ENCODE peak calls at places on chromosome 13, in seven cellular contexts. T is heart left ventricle, S is transverse colon, C is RWPE2, V is psoas muscle, K is pancreas, J is fibroblast of lung. L is an unnamed sample.
A peak's percentile ranks its signal among the peaks of the same experiment; 100 is the strongest.

GRCh38 chr13:38582133-38582532 is 104.7 kb upstream of the FREM2 start:
- DNase-seq in T (no peak), S (no peak), C (no peak), V (no peak), K (peak; percentile 28), J (peak; percentile 44), L (no peak)

GRCh38 chr13:103953859-103954258 is 887.6 kb upstream of the SLC10A2 start:
- DNase-seq in T (no peak), S (no peak), C (no peak), V (no peak), K (no peak), J (no peak), L (no peak)

GRCh38 chr13:20101467-20102316 is 59.2 kb downstream of the GJA3 start:
- DNase-seq in T (no peak), S (no peak), C (no peak), V (no peak), K (no peak), J (no peak), L (no peak)

GRCh38 chr13:90719452-90719851 is 628.0 kb upstream of the MIR17HG start:
- DNase-seq in T (no peak), S (no peak), C (no peak), V (no peak), K (no peak), J (no peak), L (no peak)

GRCh38 chr13:111916201-111916600 is 150.7 kb upstream of the SOX1 start:
- DNase-seq in T (no peak), S (no peak), C (no peak), V (no peak), K (no peak), J (no peak), L (no peak)

GRCh38 chr13:108225440-108225839 is 7.2 kb downstream of the ABHD13 start:
- DNase-seq in T (no peak), S (no peak), C (no peak), V (no peak), K (no peak), J (no peak), L (no peak)

GRCh38 chr13:32408296-32408998 is 19.5 kb downstream of the N4BP2L1 start:
- DNase-seq in T (no peak), S (no peak), C (no peak), V (no peak), K (no peak), J (no peak), L (no peak)

GRCh38 chr13:102913924-102914628 is 68.2 kb downstream of the ERCC5 start:
- DNase-seq in T (no peak), S (peak; percentile 17), C (no peak), V (no peak), K (no peak), J (peak; percentile 61), L (no peak)

GRCh38 chr13:114283581-114283980 is 2.2 kb downstream of the UPF3A start:
- DNase-seq in T (no peak), S (no peak), C (no peak), V (no peak), K (no peak), J (no peak), L (no peak)

GRCh38 chr13:48411281-48412099 is 1.4 kb downstream of the LPAR6 start:
- DNase-seq in T (no peak), S (no peak), C (no peak), V (no peak), K (no peak), J (no peak), L (peak; percentile 21)

GRCh38 chr13:50453238-50453637 is 390.3 kb downstream of the DLEU7 start:
- DNase-seq in T (no peak), S (no peak), C (no peak), V (no peak), K (no peak), J (peak; percentile 30), L (no peak)

GRCh38 chr13:35600137-35600536 is 123.6 kb upstream of the MAB21L1 start:
- DNase-seq in T (no peak), S (no peak), C (no peak), V (no peak), K (no peak), J (no peak), L (no peak)

GRCh38 chr13:72290962-72291681 is 424.1 kb upstream of the DACH1 start:
- DNase-seq in T (no peak), S (no peak), C (no peak), V (no peak), K (no peak), J (peak; percentile 30), L (no peak)

GRCh38 chr13:26494591-26494990 is 62.9 kb upstream of the WASF3 start:
- DNase-seq in T (no peak), S (no peak), C (no peak), V (no peak), K (no peak), J (no peak), L (no peak)

GRCh38 chr13:48492123-48493075 is 40.5 kb downstream of the RCBTB2 start:
- DNase-seq in T (peak; percentile 86), S (peak; percentile 69), C (no peak), V (peak; percentile 76), K (no peak), J (peak; percentile 52), L (peak; percentile 27)

GRCh38 chr13:75876371-75877050 is 240.4 kb downstream of the LMO7 start:
- DNase-seq in T (peak; percentile 49), S (peak; percentile 53), C (no peak), V (peak; percentile 27), K (peak; percentile 66), J (peak; percentile 82), L (peak; percentile 26)

GRCh38 chr13:110907951-110908898 is 6.6 kb downstream of the ANKRD10 start:
- DNase-seq in T (no peak), S (peak; percentile 78), C (peak; percentile 94), V (no peak), K (peak; percentile 62), J (no peak), L (no peak)

GRCh38 chr13:43564941-43565340 is 221.8 kb downstream of the ENOX1 start:
- DNase-seq in T (no peak), S (no peak), C (no peak), V (no peak), K (no peak), J (no peak), L (no peak)

GRCh38 chr13:39376088-39376487 is 226.9 kb downstream of the LHFPL6 start:
- DNase-seq in T (no peak), S (no peak), C (no peak), V (no peak), K (no peak), J (no peak), L (no peak)

GRCh38 chr13:51249767-51250741 is 27.9 kb downstream of the FAM124A start:
- DNase-seq in T (no peak), S (no peak), C (no peak), V (no peak), K (peak; percentile 37), J (no peak), L (no peak)

GRCh38 chr13:41547253-41548000 is 90.1 kb downstream of the RGCC start:
- DNase-seq in T (peak; percentile 55), S (no peak), C (no peak), V (peak; percentile 25), K (peak; percentile 17), J (no peak), L (no peak)

GRCh38 chr13:94711561-94712286 is 621 bp downstream of the SOX21 start:
- DNase-seq in T (no peak), S (no peak), C (peak; percentile 58), V (no peak), K (no peak), J (peak; percentile 37), L (no peak)

GRCh38 chr13:74987124-74987690 is 494.8 kb downstream of the TBC1D4 start:
- DNase-seq in T (no peak), S (no peak), C (no peak), V (no peak), K (no peak), J (no peak), L (no peak)

DNA sequence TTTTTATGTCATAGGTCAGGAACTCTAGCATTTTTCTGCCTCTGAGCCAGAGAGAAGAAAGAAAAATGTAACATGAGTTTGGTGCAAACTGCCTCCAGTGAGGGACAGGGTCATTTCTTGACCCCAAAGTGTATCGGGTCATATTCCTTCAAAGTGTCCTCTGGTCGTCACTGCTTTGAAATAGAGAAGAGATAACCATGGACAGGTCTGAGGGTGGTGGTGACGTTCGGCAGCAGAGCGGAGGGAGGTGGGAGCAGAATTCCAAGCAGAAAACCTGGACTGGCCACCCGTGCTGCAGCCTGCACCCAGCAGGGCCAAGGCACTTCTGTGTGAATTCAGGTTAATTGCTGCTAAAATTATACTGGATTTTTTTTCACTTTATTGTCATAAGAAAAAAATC is 38.1 kb upstream of the UBAC2 start:
- DNase-seq in T (no peak), S (no peak), C (no peak), V (no peak), K (no peak), J (no peak), L (no peak)
- H3K27me3 ChIP-seq in T (no peaks in the 10 kb centered on the region), S (peaks cover 22% of the 10 kb centered on the region), C (no peaks in the 10 kb centered on the region), V (peaks cover 3% of the 10 kb centered on the region), K (peaks cover 6% of the 10 kb centered on the region), J (peaks cover 2% of the 10 kb centered on the region), L (no peaks in the 10 kb centered on the region)

GRCh38 chr13:33999830-34000605 is 182.1 kb downstream of the RFC3 start:
- DNase-seq in T (no peak), S (no peak), C (no peak), V (no peak), K (no peak), J (no peak), L (no peak)
- TF ChIP-seq CTCF in T (no peak), S (no peak), C (no peak), V (no peak), K (no peak), J (no peak), L (no peak)

DNA sequence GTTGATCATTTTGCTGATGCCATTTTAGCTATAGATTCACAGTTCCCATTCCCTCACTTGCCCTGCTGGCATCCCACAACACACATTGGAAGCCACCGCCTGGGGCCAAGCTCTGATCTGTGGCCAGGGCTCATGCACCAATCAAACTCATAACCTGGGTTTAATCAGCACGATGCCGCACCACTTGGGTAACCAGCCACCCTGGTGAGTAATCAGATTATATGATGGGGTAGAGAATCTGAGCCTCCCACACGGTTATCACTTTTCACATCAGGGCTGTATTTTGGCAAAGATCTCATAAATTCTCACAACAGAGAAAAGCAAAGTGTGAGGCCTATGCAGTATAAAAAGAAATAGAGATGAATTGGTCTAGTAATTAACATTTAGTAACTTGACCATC is 66.0 kb upstream of the TNFRSF19 start:
- DNase-seq in T (no peak), S (no peak), C (no peak), V (no peak), K (no peak), J (no peak), L (no peak)
- H3K4me1 ChIP-seq in T (peaks cover 14% of the 10 kb centered on the region), S (no peaks in the 10 kb centered on the region), C (no peaks in the 10 kb centered on the region), V (peaks cover 13% of the 10 kb centered on the region), K (no peaks in the 10 kb centered on the region), J (peaks cover 34% of the 10 kb centered on the region), L (no peaks in the 10 kb centered on the region)

GRCh38 chr13:52848455-52849190 is at the start of gene PCDH8:
- DNase-seq in T (no peak), S (no peak), C (no peak), V (no peak), K (no peak), J (no peak), L (no peak)

GRCh38 chr13:52849727-52850395 is 1.4 kb upstream of the PCDH8 start:
- DNase-seq in T (no peak), S (no peak), C (no peak), V (no peak), K (no peak), J (no peak), L (no peak)

GRCh38 chr13:52850396-52851152 is 2.1 kb upstream of the PCDH8 start:
- DNase-seq in T (peak; percentile 78), S (peak; percentile 73), C (peak; percentile 52), V (peak; percentile 73), K (peak; percentile 78), J (peak; percentile 48), L (no peak)

GRCh38 chr13:52852444-52852843 is 4.0 kb upstream of the PCDH8 start:
- DNase-seq in T (no peak), S (no peak), C (no peak), V (no peak), K (no peak), J (no peak), L (no peak)

GRCh38 chr13:52851153-52851962 is 2.9 kb upstream of the PCDH8 start:
- DNase-seq in T (peak; percentile 37), S (peak; percentile 40), C (no peak), V (peak; percentile 19), K (no peak), J (peak; percentile 8), L (no peak)
- H3K27me3 ChIP-seq in T (peaks cover 45% of the 10 kb centered on the region), S (peaks cover 65% of the 10 kb centered on the region), C (peaks cover 58% of the 10 kb centered on the region), V (peaks cover 26% of the 10 kb centered on the region), K (peaks cover 29% of the 10 kb centered on the region), J (peaks cover 35% of the 10 kb centered on the region), L (peaks cover 16% of the 10 kb centered on the region)

L was measured in CD8-positive, alpha-beta T cell.